ENCODE peak calls at places on chromosomes 3 and 15, in five cellular contexts. X is tibial nerve, S is WTC11, C is uterus, D is neural crest cell. P is an unnamed sample.

GRCh38 chr15:48177875-48178611 is at the start of gene MYEF2:
- DNase-seq in X (peak; percentile 24), S (peak; percentile 90), D (peak; percentile 79), C (peak; percentile 36), P (peak; percentile 91)

GRCh38 chr3:112761062-112761638 is 85.5 kb downstream of the CD200R1L start:
- DNase-seq in D (no peak), C (no peak), S (no peak), X (no peak), P (no peak)

GRCh38 chr3:150412599-150413069 is 4.5 kb downstream of the TSC22D2 start:
- DNase-seq in D (no peak), X (no peak), C (no peak), S (no peak), P (no peak)

GRCh38 chr3:4772171-4772804 is 206.9 kb upstream of the BHLHE40 start:
- DNase-seq in S (no peak), D (no peak), X (peak; percentile 73), C (peak; percentile 94), P (peak; percentile 92)

GRCh38 chr3:179288845-179289244 is 34.0 kb upstream of the ZNF639 start:
- DNase-seq in D (no peak), X (no peak), S (no peak), C (no peak), P (no peak)

GRCh38 chr3:160885791-160886286 is 129.8 kb downstream of the PPM1L start:
- DNase-seq in X (peak; percentile 42), C (peak; percentile 22), D (peak; percentile 35), S (peak; percentile 70), P (peak; percentile 86)

GRCh38 chr15:39331584-39331983 is 249.3 kb upstream of the THBS1 start:
- DNase-seq in X (no peak), C (no peak), S (no peak), D (no peak), P (no peak)

GRCh38 chr3:17030956-17031652 is 146.3 kb downstream of the PLCL2 start:
- DNase-seq in X (no peak), S (no peak), D (no peak), C (no peak), P (no peak)

GRCh38 chr15:62348528-62349087 is 183.5 kb upstream of the C2CD4B start:
- DNase-seq in X (no peak), D (no peak), S (no peak), C (no peak), P (no peak)

GRCh38 chr3:79976466-79976865 is 208.7 kb upstream of the ROBO1 start:
- DNase-seq in C (no peak), X (no peak), S (no peak), D (no peak), P (no peak)

GRCh38 chr3:48466386-48467109 is 20.0 kb downstream of the ATRIP start:
- DNase-seq in X (no peak), D (no peak), S (no peak), C (no peak), P (peak; percentile 81)

GRCh38 chr3:18099611-18100010 is 325.5 kb downstream of the SATB1 start:
- DNase-seq in D (no peak), X (no peak), C (no peak), S (no peak), P (no peak)

GRCh38 chr3:18097989-18098388 is 327.1 kb downstream of the SATB1 start:
- DNase-seq in S (no peak), D (no peak), X (no peak), C (no peak), P (no peak)

GRCh38 chr3:18100126-18100525 is 325.0 kb downstream of the SATB1 start:
- DNase-seq in D (no peak), X (no peak), S (no peak), C (no peak), P (no peak)

GRCh38 chr3:18098960-18099587 is 326.1 kb downstream of the SATB1 start:
- DNase-seq in X (no peak), D (no peak), C (no peak), S (no peak), P (no peak)

DNA sequence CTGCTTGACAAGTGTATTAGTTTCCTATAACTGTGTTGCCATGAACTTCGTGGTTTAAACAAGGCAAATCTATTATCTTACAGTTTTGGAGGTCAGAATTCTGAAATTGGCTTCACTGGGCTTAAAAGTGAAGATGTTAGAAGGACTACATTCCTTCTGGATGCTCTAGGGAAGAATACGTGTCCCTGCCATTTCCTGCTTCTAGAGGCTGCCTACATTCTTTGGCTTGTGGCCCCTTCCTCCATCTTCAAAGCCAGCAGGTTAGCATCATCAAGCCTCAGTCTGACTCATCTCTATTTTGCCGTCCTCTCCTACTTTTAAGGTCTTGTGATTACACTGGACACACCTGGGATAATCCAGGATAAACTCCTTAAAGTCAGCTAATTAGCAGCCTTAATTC is 327.7 kb downstream of the SATB1 start:
- DNase-seq in S (no peak), C (no peak), D (no peak), X (no peak), P (no peak)
- TF ChIP-seq CTCF in S (no peak), C (no peak), D (no peak), X (no peak), P (no peak)

GRCh38 chr3:194072097-194072428 is 63.9 kb upstream of the HES1 start:
- DNase-seq in X (no peak), D (no peak), S (no peak), C (no peak), P (no peak)

GRCh38 chr3:194070634-194071409 is 65.1 kb upstream of the HES1 start:
- DNase-seq in X (peak; percentile 37), C (peak; percentile 62), S (peak; percentile 61), D (peak; percentile 53), P (peak; percentile 97)

GRCh38 chr3:194075088-194075615 is 60.8 kb upstream of the HES1 start:
- DNase-seq in X (no peak), C (no peak), S (no peak), D (no peak), P (no peak)

GRCh38 chr3:194073926-194074325 is 62.0 kb upstream of the HES1 start:
- DNase-seq in D (no peak), S (no peak), X (no peak), C (no peak), P (no peak)

DNA sequence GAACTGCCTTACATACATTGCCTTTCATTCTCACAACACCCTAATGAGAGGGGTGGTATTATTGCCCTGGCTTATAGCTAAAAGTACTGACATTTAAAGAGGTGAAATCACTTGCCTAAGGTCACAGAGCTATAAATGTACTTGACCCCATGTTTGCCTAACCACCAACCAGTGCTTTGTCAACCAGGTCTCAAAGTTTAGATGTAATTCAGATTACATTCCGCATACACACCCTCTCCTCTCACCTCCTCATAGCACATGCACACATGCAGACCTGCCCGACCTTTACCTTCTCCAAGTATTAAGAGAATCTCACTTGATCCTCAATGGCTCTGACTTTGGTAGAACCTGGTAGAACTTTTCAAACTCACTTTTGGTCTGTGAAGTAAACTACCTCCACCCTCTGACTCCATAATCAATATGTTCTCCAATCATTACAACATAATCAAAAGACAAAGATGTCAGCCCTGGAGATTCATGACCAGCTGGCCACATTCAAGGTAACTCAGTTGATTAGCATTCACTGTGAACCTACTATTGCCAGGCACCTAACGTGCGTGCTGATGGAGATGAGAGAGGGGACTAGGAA is 63.2 kb upstream of the HES1 start:
- DNase-seq in X (no peak), D (no peak), C (no peak), S (no peak), P (no peak)
- TF ChIP-seq CTCF in X (no peak), D (no peak), C (no peak), S (no peak), P (no peak)

GRCh38 chr3:51819709-51820406 is 40.8 kb upstream of the IQCF6 start:
- DNase-seq in D (peak; percentile 15), S (peak; percentile 82), X (no peak), C (no peak), P (no peak)
- TF ChIP-seq CTCF in D (peak; percentile 47), S (peak; percentile 76), X (no peak), C (no peak), P (no peak)

GRCh38 chr15:93974804-93975481 is 256.4 kb upstream of the MCTP2 start:
- DNase-seq in D (peak; percentile 20), C (peak; percentile 20), S (peak; percentile 22), X (peak; percentile 61), P (no peak)
- TF ChIP-seq CTCF in D (peak; percentile 70), C (peak; percentile 33), S (peak; percentile 25), X (no peak), P (peak; percentile 44)

DNA sequence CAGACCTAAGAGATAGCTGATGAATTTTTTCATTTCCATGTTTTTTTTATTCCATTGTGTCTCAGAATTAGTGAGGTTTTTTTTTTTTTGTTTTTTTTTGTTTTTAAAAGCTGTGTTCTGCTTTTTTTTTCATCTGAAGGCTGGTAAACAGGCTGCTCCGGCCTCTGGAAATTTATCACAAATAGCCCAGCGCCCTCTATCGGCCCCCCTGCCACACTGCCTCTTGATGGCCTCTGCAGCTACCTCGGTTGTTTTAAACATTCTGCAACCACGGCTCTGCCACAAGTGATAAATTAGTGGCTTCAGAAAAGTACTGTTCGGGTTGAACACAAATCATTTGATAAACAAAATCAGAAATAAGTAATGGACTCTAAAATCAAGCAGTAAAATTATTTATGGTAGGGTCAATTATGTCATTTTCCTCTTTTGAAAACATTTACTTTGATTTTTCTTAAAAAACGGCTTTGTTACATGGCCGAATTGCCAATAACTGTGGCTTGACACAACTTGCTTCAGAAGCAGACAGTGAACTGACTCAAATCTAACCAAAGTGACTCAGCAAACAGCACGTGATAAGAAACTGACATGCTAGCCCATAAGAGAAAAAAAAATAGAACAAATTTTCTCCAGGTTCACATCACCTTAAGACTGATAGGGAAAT is 87.8 kb downstream of the RSL24D1 start:
- DNase-seq in X (peak; percentile 51), C (no peak), D (peak; percentile 78), S (peak; percentile 86), P (peak; percentile 75)
- TF ChIP-seq CTCF in X (peak; percentile 29), C (no peak), D (peak; percentile 82), S (peak; percentile 60), P (peak; percentile 60)

DNA sequence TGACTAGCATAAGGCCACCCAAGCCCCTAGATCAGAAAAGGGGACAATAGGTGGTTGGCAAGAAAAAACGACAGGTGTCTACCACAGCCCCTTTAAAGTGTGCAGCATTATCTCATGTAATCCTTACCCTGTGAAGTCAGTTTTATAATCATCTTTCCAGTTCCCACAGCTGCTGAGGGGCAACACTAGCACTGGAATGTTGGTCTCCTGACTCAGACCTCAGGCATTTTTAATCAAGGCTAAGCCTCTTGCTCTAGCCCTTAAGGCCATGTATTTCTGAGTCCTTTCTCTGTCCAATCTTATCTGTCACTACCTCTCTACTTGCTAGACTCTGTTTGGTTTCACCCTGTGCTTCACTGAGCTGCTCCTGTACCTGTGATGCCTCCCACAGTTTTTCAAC is 171.7 kb downstream of the TLE3 start:
- DNase-seq in X (no peak), D (no peak), S (no peak), C (no peak), P (no peak)
- TF ChIP-seq CTCF in X (no peak), D (no peak), S (no peak), C (no peak), P (no peak)

GRCh38 chr15:94451461-94451860 is 220.1 kb downstream of the MCTP2 start:
- DNase-seq in S (no peak), D (no peak), X (no peak), C (no peak), P (no peak)
- TF ChIP-seq CTCF in S (no peak), D (no peak), X (no peak), C (no peak), P (no peak)

GRCh38 chr15:59616390-59616789 is 4.8 kb downstream of the GCNT3 start:
- DNase-seq in S (no peak), C (no peak), D (no peak), X (no peak), P (no peak)
- TF ChIP-seq CTCF in S (no peak), C (no peak), D (no peak), X (no peak), P (peak; percentile 29)